ENCODE peak calls at places on chromosomes 6 and 20, in nine cellular contexts. One of them, this sample, is unnamed.

GRCh38 chr6:168695701-168696100 is 254.7 kb downstream of the SMOC2 start:
- DNase-seq in germinal center: no peak
- DNase-seq in T-helper 9 cell: no peak
- DNase-seq in neural crest cell: no peak
- DNase-seq in stimulated activated CD4-positive, alpha-beta T cell treated with anti-CD3 and anti-CD28 coated beads, Interleukin-1b, Interleukin-23, amount 100 ng/mL, for 24 hours: no peak
- DNase-seq in cardiac fibroblast: no peak
- DNase-seq in activated naive CD4-positive, alpha-beta T cell treated with anti-CD3 and anti-CD28 coated beads, Interleukin-2, amount 50 U/mL, for 16 hours: no peak
- DNase-seq in SW480: peak
- DNase-seq in AG10803: no peak
- DNase-seq in this sample: no peak

GRCh38 chr6:145631374-145631773 is 103.9 kb downstream of the EPM2A start:
- DNase-seq in germinal center: no peak
- DNase-seq in T-helper 9 cell: no peak
- DNase-seq in neural crest cell: no peak
- DNase-seq in stimulated activated CD4-positive, alpha-beta T cell treated with anti-CD3 and anti-CD28 coated beads, Interleukin-1b, Interleukin-23, amount 100 ng/mL, for 24 hours: no peak
- DNase-seq in cardiac fibroblast: no peak
- DNase-seq in activated naive CD4-positive, alpha-beta T cell treated with anti-CD3 and anti-CD28 coated beads, Interleukin-2, amount 50 U/mL, for 16 hours: no peak
- DNase-seq in SW480: no peak
- DNase-seq in AG10803: no peak
- DNase-seq in this sample: no peak

GRCh38 chr20:21693322-21693721 is 12.1 kb upstream of the PAX1 start:
- DNase-seq in germinal center: peak
- DNase-seq in T-helper 9 cell: no peak
- DNase-seq in neural crest cell: no peak
- DNase-seq in stimulated activated CD4-positive, alpha-beta T cell treated with anti-CD3 and anti-CD28 coated beads, Interleukin-1b, Interleukin-23, amount 100 ng/mL, for 24 hours: no peak
- DNase-seq in cardiac fibroblast: no peak
- DNase-seq in activated naive CD4-positive, alpha-beta T cell treated with anti-CD3 and anti-CD28 coated beads, Interleukin-2, amount 50 U/mL, for 16 hours: no peak
- DNase-seq in SW480: no peak
- DNase-seq in AG10803: no peak
- DNase-seq in this sample: no peak

GRCh38 chr6:37170273-37171140 is 555 bp downstream of the PIM1 start:
- DNase-seq in germinal center: peak
- DNase-seq in T-helper 9 cell: peak
- DNase-seq in neural crest cell: peak
- DNase-seq in stimulated activated CD4-positive, alpha-beta T cell treated with anti-CD3 and anti-CD28 coated beads, Interleukin-1b, Interleukin-23, amount 100 ng/mL, for 24 hours: no peak
- DNase-seq in cardiac fibroblast: peak
- DNase-seq in activated naive CD4-positive, alpha-beta T cell treated with anti-CD3 and anti-CD28 coated beads, Interleukin-2, amount 50 U/mL, for 16 hours: peak
- DNase-seq in SW480: peak
- DNase-seq in AG10803: peak
- DNase-seq in this sample: peak

GRCh38 chr6:136792066-136792944 is at the start of gene MAP3K5:
- DNase-seq in germinal center: peak
- DNase-seq in T-helper 9 cell: peak
- DNase-seq in neural crest cell: peak
- DNase-seq in stimulated activated CD4-positive, alpha-beta T cell treated with anti-CD3 and anti-CD28 coated beads, Interleukin-1b, Interleukin-23, amount 100 ng/mL, for 24 hours: peak
- DNase-seq in cardiac fibroblast: peak
- DNase-seq in activated naive CD4-positive, alpha-beta T cell treated with anti-CD3 and anti-CD28 coated beads, Interleukin-2, amount 50 U/mL, for 16 hours: peak
- DNase-seq in SW480: peak
- DNase-seq in AG10803: peak
- DNase-seq in this sample: peak

GRCh38 chr20:57150559-57150958 is 115.9 kb downstream of the BMP7 start:
- DNase-seq in germinal center: no peak
- DNase-seq in T-helper 9 cell: no peak
- DNase-seq in neural crest cell: no peak
- DNase-seq in stimulated activated CD4-positive, alpha-beta T cell treated with anti-CD3 and anti-CD28 coated beads, Interleukin-1b, Interleukin-23, amount 100 ng/mL, for 24 hours: no peak
- DNase-seq in cardiac fibroblast: no peak
- DNase-seq in activated naive CD4-positive, alpha-beta T cell treated with anti-CD3 and anti-CD28 coated beads, Interleukin-2, amount 50 U/mL, for 16 hours: no peak
- DNase-seq in SW480: no peak
- DNase-seq in AG10803: no peak
- DNase-seq in this sample: no peak

GRCh38 chr6:100892693-100893092 is 11.6 kb upstream of the ASCC3 start:
- DNase-seq in germinal center: no peak
- DNase-seq in T-helper 9 cell: no peak
- DNase-seq in neural crest cell: no peak
- DNase-seq in stimulated activated CD4-positive, alpha-beta T cell treated with anti-CD3 and anti-CD28 coated beads, Interleukin-1b, Interleukin-23, amount 100 ng/mL, for 24 hours: no peak
- DNase-seq in cardiac fibroblast: no peak
- DNase-seq in activated naive CD4-positive, alpha-beta T cell treated with anti-CD3 and anti-CD28 coated beads, Interleukin-2, amount 50 U/mL, for 16 hours: no peak
- DNase-seq in SW480: no peak
- DNase-seq in AG10803: peak
- DNase-seq in this sample: peak

GRCh38 chr6:31915756-31916155 is 11.8 kb upstream of the C2 start:
- DNase-seq in germinal center: no peak
- DNase-seq in T-helper 9 cell: no peak
- DNase-seq in neural crest cell: no peak
- DNase-seq in stimulated activated CD4-positive, alpha-beta T cell treated with anti-CD3 and anti-CD28 coated beads, Interleukin-1b, Interleukin-23, amount 100 ng/mL, for 24 hours: no peak
- DNase-seq in cardiac fibroblast: no peak
- DNase-seq in activated naive CD4-positive, alpha-beta T cell treated with anti-CD3 and anti-CD28 coated beads, Interleukin-2, amount 50 U/mL, for 16 hours: no peak
- DNase-seq in SW480: no peak
- DNase-seq in AG10803: no peak
- DNase-seq in this sample: no peak

GRCh38 chr6:35496036-35496850 is 636 bp downstream of the TEAD3 start:
- DNase-seq in germinal center: no peak
- DNase-seq in T-helper 9 cell: no peak
- DNase-seq in neural crest cell: peak
- DNase-seq in stimulated activated CD4-positive, alpha-beta T cell treated with anti-CD3 and anti-CD28 coated beads, Interleukin-1b, Interleukin-23, amount 100 ng/mL, for 24 hours: no peak
- DNase-seq in cardiac fibroblast: no peak
- DNase-seq in activated naive CD4-positive, alpha-beta T cell treated with anti-CD3 and anti-CD28 coated beads, Interleukin-2, amount 50 U/mL, for 16 hours: no peak
- DNase-seq in SW480: peak
- DNase-seq in AG10803: peak
- DNase-seq in this sample: peak

GRCh38 chr6:145836170-145836569 is 21.6 kb upstream of the FBXO30 start:
- DNase-seq in germinal center: no peak
- DNase-seq in T-helper 9 cell: no peak
- DNase-seq in neural crest cell: no peak
- DNase-seq in stimulated activated CD4-positive, alpha-beta T cell treated with anti-CD3 and anti-CD28 coated beads, Interleukin-1b, Interleukin-23, amount 100 ng/mL, for 24 hours: no peak
- DNase-seq in cardiac fibroblast: peak
- DNase-seq in activated naive CD4-positive, alpha-beta T cell treated with anti-CD3 and anti-CD28 coated beads, Interleukin-2, amount 50 U/mL, for 16 hours: no peak
- DNase-seq in SW480: no peak
- DNase-seq in AG10803: peak
- DNase-seq in this sample: peak

GRCh38 chr20:22716824-22717351 is 132.5 kb upstream of the FOXA2 start:
- DNase-seq in germinal center: no peak
- DNase-seq in T-helper 9 cell: no peak
- DNase-seq in neural crest cell: no peak
- DNase-seq in stimulated activated CD4-positive, alpha-beta T cell treated with anti-CD3 and anti-CD28 coated beads, Interleukin-1b, Interleukin-23, amount 100 ng/mL, for 24 hours: no peak
- DNase-seq in cardiac fibroblast: peak
- DNase-seq in activated naive CD4-positive, alpha-beta T cell treated with anti-CD3 and anti-CD28 coated beads, Interleukin-2, amount 50 U/mL, for 16 hours: no peak
- DNase-seq in SW480: no peak
- DNase-seq in AG10803: no peak
- DNase-seq in this sample: no peak

GRCh38 chr20:61933481-61933950 is 132.2 kb downstream of the TAF4 start:
- DNase-seq in germinal center: no peak
- DNase-seq in T-helper 9 cell: no peak
- DNase-seq in neural crest cell: no peak
- DNase-seq in stimulated activated CD4-positive, alpha-beta T cell treated with anti-CD3 and anti-CD28 coated beads, Interleukin-1b, Interleukin-23, amount 100 ng/mL, for 24 hours: no peak
- DNase-seq in cardiac fibroblast: no peak
- DNase-seq in activated naive CD4-positive, alpha-beta T cell treated with anti-CD3 and anti-CD28 coated beads, Interleukin-2, amount 50 U/mL, for 16 hours: peak
- DNase-seq in SW480: no peak
- DNase-seq in AG10803: no peak
- DNase-seq in this sample: no peak

GRCh38 chr20:46195264-46196038 is 77.3 kb downstream of the CD40 start:
- DNase-seq in germinal center: no peak
- DNase-seq in T-helper 9 cell: no peak
- DNase-seq in neural crest cell: no peak
- DNase-seq in stimulated activated CD4-positive, alpha-beta T cell treated with anti-CD3 and anti-CD28 coated beads, Interleukin-1b, Interleukin-23, amount 100 ng/mL, for 24 hours: no peak
- DNase-seq in cardiac fibroblast: no peak
- DNase-seq in activated naive CD4-positive, alpha-beta T cell treated with anti-CD3 and anti-CD28 coated beads, Interleukin-2, amount 50 U/mL, for 16 hours: no peak
- DNase-seq in SW480: no peak
- DNase-seq in AG10803: no peak
- DNase-seq in this sample: no peak

GRCh38 chr6:75896526-75896925 is 147.5 kb downstream of the MYO6 start:
- DNase-seq in germinal center: no peak
- DNase-seq in T-helper 9 cell: no peak
- DNase-seq in neural crest cell: no peak
- DNase-seq in stimulated activated CD4-positive, alpha-beta T cell treated with anti-CD3 and anti-CD28 coated beads, Interleukin-1b, Interleukin-23, amount 100 ng/mL, for 24 hours: no peak
- DNase-seq in cardiac fibroblast: no peak
- DNase-seq in activated naive CD4-positive, alpha-beta T cell treated with anti-CD3 and anti-CD28 coated beads, Interleukin-2, amount 50 U/mL, for 16 hours: no peak
- DNase-seq in SW480: no peak
- DNase-seq in AG10803: peak
- DNase-seq in this sample: peak

GRCh38 chr6:16331328-16332174 is 93.2 kb downstream of the GMPR start:
- DNase-seq in germinal center: peak
- DNase-seq in T-helper 9 cell: peak
- DNase-seq in neural crest cell: peak
- DNase-seq in stimulated activated CD4-positive, alpha-beta T cell treated with anti-CD3 and anti-CD28 coated beads, Interleukin-1b, Interleukin-23, amount 100 ng/mL, for 24 hours: peak
- DNase-seq in cardiac fibroblast: peak
- DNase-seq in activated naive CD4-positive, alpha-beta T cell treated with anti-CD3 and anti-CD28 coated beads, Interleukin-2, amount 50 U/mL, for 16 hours: peak
- DNase-seq in SW480: peak
- DNase-seq in AG10803: peak
- DNase-seq in this sample: peak

GRCh38 chr6:150615967-150616366 is 16.3 kb downstream of the PLEKHG1 start:
- DNase-seq in germinal center: no peak
- DNase-seq in T-helper 9 cell: no peak
- DNase-seq in neural crest cell: no peak
- DNase-seq in stimulated activated CD4-positive, alpha-beta T cell treated with anti-CD3 and anti-CD28 coated beads, Interleukin-1b, Interleukin-23, amount 100 ng/mL, for 24 hours: no peak
- DNase-seq in cardiac fibroblast: no peak
- DNase-seq in activated naive CD4-positive, alpha-beta T cell treated with anti-CD3 and anti-CD28 coated beads, Interleukin-2, amount 50 U/mL, for 16 hours: no peak
- DNase-seq in SW480: no peak
- DNase-seq in AG10803: no peak
- DNase-seq in this sample: no peak

GRCh38 chr20:50312682-50313187 is 122.1 kb downstream of the CEBPB start:
- DNase-seq in germinal center: no peak
- DNase-seq in T-helper 9 cell: no peak
- DNase-seq in neural crest cell: no peak
- DNase-seq in stimulated activated CD4-positive, alpha-beta T cell treated with anti-CD3 and anti-CD28 coated beads, Interleukin-1b, Interleukin-23, amount 100 ng/mL, for 24 hours: no peak
- DNase-seq in cardiac fibroblast: peak
- DNase-seq in activated naive CD4-positive, alpha-beta T cell treated with anti-CD3 and anti-CD28 coated beads, Interleukin-2, amount 50 U/mL, for 16 hours: no peak
- DNase-seq in SW480: no peak
- DNase-seq in AG10803: peak
- DNase-seq in this sample: peak

This sample was measured in AG08395.